ENCODE peak calls at places on chromosomes 4 and X, in four cellular contexts. T is K562, S is HepG2, W is Panc1. P is an unnamed sample.

GRCh38 chr4:132614682-132615081 is 534.4 kb upstream of the PCDH10 start:
- DNase-seq in W (no peak), T (no peak), S (no peak), P (no peak)

GRCh38 chr4:40998680-40999358 is 215.5 kb downstream of the APBB2 start:
- DNase-seq in S (no peak), W (no peak), T (no peak), P (peak; percentile 69)

GRCh38 chrX:46912098-46912672 is at the start of gene JADE3:
- DNase-seq in W (peak; percentile 2), T (peak; percentile 71), S (peak; percentile 55), P (peak; percentile 29)

GRCh38 chr4:166309286-166309685 is 436.2 kb downstream of the TLL1 start:
- DNase-seq in S (no peak), T (no peak), W (no peak), P (no peak)

GRCh38 chrX:14922437-14922836 is 49.2 kb downstream of the MOSPD2 start:
- DNase-seq in S (no peak), T (no peak), W (no peak), P (no peak)

GRCh38 chr4:182698212-182698611 is 219.0 kb downstream of the DCTD start:
- DNase-seq in W (no peak), S (no peak), T (no peak), P (no peak)

GRCh38 chr4:125776146-125776545 is 461.4 kb downstream of the FAT4 start:
- DNase-seq in S (no peak), T (no peak), W (no peak), P (no peak)

GRCh38 chrX:57821703-57822375 is 88.4 kb downstream of the ZXDA start:
- DNase-seq in W (no peak), S (peak; percentile 43), T (peak; percentile 15), P (peak; percentile 48)

GRCh38 chrX:150893936-150894335 is 4.5 kb downstream of the CD99L2 start:
- DNase-seq in W (no peak), T (no peak), S (no peak), P (no peak)

GRCh38 chr4:88225216-88226107 is 58.9 kb downstream of the PPM1K start:
- DNase-seq in S (no peak), T (no peak), W (no peak), P (no peak)

GRCh38 chr4:186554485-186554884 is 882 bp downstream of the MTNR1A start:
- DNase-seq in S (peak; percentile 14), T (no peak), W (no peak), P (peak; percentile 37)
- TF ChIP-seq TCF7L2 in S (no peak), T (no peak), W (no peak), P (no peak)

GRCh38 chr4:139177888-139178609 is 1.0 kb upstream of the ELF2 start:
- DNase-seq in T (peak; percentile 89), W (no peak), S (peak; percentile 86), P (peak; percentile 85)
- TF ChIP-seq TCF7L2 in T (no peak), W (no peak), S (no peak), P (no peak)

GRCh38 chr4:158255727-158256324 is 45.5 kb downstream of the TMEM144 start:
- DNase-seq in W (peak; percentile 4), S (peak; percentile 61), T (peak; percentile 15), P (peak; percentile 36)

GRCh38 chr4:158254328-158254727 is 44.0 kb downstream of the TMEM144 start:
- DNase-seq in S (no peak), W (no peak), T (no peak), P (no peak)

GRCh38 chr4:158250321-158250720 is 40.0 kb downstream of the TMEM144 start:
- DNase-seq in W (no peak), S (no peak), T (no peak), P (no peak)

DNA sequence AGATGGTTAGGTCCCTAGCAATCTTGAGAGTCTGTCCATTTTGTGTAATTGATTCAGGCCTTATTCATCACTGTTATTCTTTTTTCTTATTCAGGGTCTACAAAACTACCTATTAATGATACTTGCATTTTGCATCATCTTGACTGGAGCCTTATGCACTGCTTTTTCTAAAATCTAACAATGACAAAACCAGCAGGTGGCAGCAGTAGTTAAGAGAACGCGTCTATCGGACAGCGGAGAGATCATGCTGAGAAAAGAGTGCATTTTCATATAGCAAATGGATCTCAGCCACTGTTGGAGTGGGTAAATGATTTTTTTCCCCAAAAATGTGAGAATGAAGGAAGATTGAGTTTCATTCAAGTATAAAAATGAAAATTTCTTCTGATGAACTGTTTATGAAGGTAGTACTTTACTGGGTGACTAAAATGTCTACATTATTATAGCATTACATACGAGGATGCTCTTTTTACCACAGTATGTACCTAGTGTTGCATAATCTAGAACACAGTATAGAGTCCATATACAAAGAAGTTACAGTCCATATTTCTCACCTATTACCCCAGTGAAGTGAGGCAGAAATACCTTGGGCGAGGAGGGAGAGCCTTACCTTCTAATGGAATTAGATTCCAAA is 43.2 kb downstream of the TMEM144 start:
- DNase-seq in S (peak; percentile 53), T (no peak), W (peak; percentile 41), P (peak; percentile 27)
- TF ChIP-seq TCF7L2 in S (no peak), T (no peak), W (no peak), P (no peak)

GRCh38 chrX:31213941-31214340 is 142.1 kb upstream of the FTHL17 start:
- DNase-seq in T (peak; percentile 10), S (no peak), W (no peak), P (no peak)

GRCh38 chrX:31212856-31213748 is 141.3 kb upstream of the FTHL17 start:
- DNase-seq in S (no peak), W (no peak), T (no peak), P (no peak)

GRCh38 chrX:31209005-31209612 is 137.3 kb upstream of the FTHL17 start:
- DNase-seq in T (no peak), W (no peak), S (no peak), P (no peak)
- TF ChIP-seq TCF7L2 in T (no peak), W (no peak), S (no peak), P (no peak)

DNA sequence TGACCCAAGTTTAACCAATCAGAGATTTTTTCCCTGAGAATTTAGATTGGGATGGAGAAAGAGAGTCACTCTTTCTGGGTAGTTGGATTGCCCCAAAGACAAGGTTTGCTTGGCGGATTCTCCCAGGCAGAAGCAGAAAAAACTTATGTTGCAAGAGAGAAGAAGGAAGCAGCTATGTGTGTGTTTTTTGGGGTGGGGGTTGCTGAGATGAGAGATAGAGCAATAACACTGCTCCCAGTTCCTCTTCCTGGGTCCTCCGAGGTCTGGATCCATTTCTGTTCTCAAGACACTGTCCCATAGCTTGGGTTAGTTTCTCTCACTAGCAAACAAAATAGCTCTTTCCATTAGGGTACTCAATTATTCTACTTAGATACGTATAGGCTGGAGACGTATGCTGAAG is 222.1 kb downstream of the STIM2 start:
- DNase-seq in W (no peak), S (no peak), T (no peak), P (no peak)
- TF ChIP-seq TCF7L2 in W (no peak), S (no peak), T (no peak), P (no peak)

GRCh38 chr4:17055788-17056187 is 157.3 kb upstream of the LDB2 start:
- DNase-seq in S (no peak), W (no peak), T (no peak), P (no peak)
- TF ChIP-seq TCF7L2 in S (no peak), W (no peak), T (no peak), P (no peak)